ENCODE peak calls at places on chromosomes 5 and 9, in five cellular contexts. M is ovary, S is BE2C, E is GM12865, T is choroid plexus epithelial cell. H is an unnamed sample.
A peak's percentile ranks its signal among the peaks of the same experiment; 100 is the strongest.

GRCh38 chr9:12625844-12626243 is 67.3 kb upstream of the TYRP1 start:
- DNase-seq in M (no peak), S (no peak), E (no peak), T (no peak), H (no peak)

GRCh38 chr5:38023799-38024198 is 184.0 kb upstream of the GDNF start:
- DNase-seq in M (no peak), S (no peak), E (no peak), T (no peak), H (no peak)

GRCh38 chr5:131263648-131264452 is at the start of gene CDC42SE2:
- DNase-seq in M (peak; percentile 89), S (peak; percentile 91), E (peak; percentile 95), T (peak; percentile 86), H (peak; percentile 76)

GRCh38 chr5:74638776-74639537 is 1.6 kb downstream of the ENC1 start:
- DNase-seq in M (no peak), S (no peak), E (peak; percentile 87), T (peak; percentile 73), H (peak; percentile 54)

GRCh38 chr5:89560724-89561123 is 677.7 kb upstream of the MEF2C start:
- DNase-seq in M (no peak), S (no peak), E (no peak), T (no peak), H (no peak)

GRCh38 chr5:107812570-107813141 is 141.9 kb upstream of the EFNA5 start:
- DNase-seq in M (no peak), S (no peak), E (peak; percentile 89), T (peak; percentile 75), H (no peak)

GRCh38 chr5:13211064-13211463 is 733.4 kb downstream of the DNAH5 start:
- DNase-seq in M (no peak), S (no peak), E (no peak), T (no peak), H (no peak)

GRCh38 chr9:126980231-126980630 is 65.6 kb downstream of the RALGPS1 start:
- DNase-seq in M (no peak), S (no peak), E (no peak), T (peak; percentile 17), H (peak; percentile 33)

GRCh38 chr9:4297795-4298254 is 2.0 kb downstream of the GLIS3 start:
- DNase-seq in M (peak; percentile 84), S (no peak), E (peak; percentile 66), T (peak; percentile 83), H (peak; percentile 80)

GRCh38 chr5:41649659-41650058 is 139.3 kb upstream of the PLCXD3 start:
- DNase-seq in M (no peak), S (no peak), E (no peak), T (peak; percentile 64), H (peak; percentile 43)

GRCh38 chr9:75088646-75089368 is 493 bp downstream of the OSTF1 start:
- DNase-seq in M (peak; percentile 53), S (peak; percentile 27), E (peak; percentile 70), T (peak; percentile 56), H (peak; percentile 57)

GRCh38 chr9:32989651-32990050 is 11.8 kb downstream of the APTX start:
- DNase-seq in M (no peak), S (no peak), E (no peak), T (no peak), H (peak; percentile 5)

GRCh38 chr9:109652112-109652511 is 127.9 kb upstream of the PALM2AKAP2 start:
- DNase-seq in M (no peak), S (no peak), E (no peak), T (peak; percentile 13), H (no peak)

GRCh38 chr9:116800885-116801284 is 113.8 kb downstream of the TRIM32 start:
- DNase-seq in M (no peak), S (no peak), E (peak; percentile 3), T (no peak), H (no peak)

GRCh38 chr5:180592176-180592575 is 877 bp upstream of the SCGB3A1 start:
- DNase-seq in M (no peak), S (no peak), E (no peak), T (no peak), H (no peak)

GRCh38 chr9:31799953-31800609 is 584.4 kb upstream of the ACO1 start:
- DNase-seq in M (no peak), S (peak; percentile 43), E (peak; percentile 34), T (peak; percentile 79), H (peak; percentile 59)

GRCh38 chr5:1480217-1480616 is 35.0 kb upstream of the SLC6A3 start:
- DNase-seq in M (no peak), S (no peak), E (no peak), T (peak; percentile 54), H (peak; percentile 18)

GRCh38 chr5:153489611-153490010 is 859 bp upstream of the GRIA1 start:
- DNase-seq in M (no peak), S (no peak), E (no peak), T (no peak), H (peak; percentile 31)

GRCh38 chr9:37284631-37285030 is 137.9 kb upstream of the GRHPR start:
- DNase-seq in M (no peak), S (no peak), E (no peak), T (peak; percentile 41), H (peak; percentile 66)

GRCh38 chr9:37286530-37287175 is 135.8 kb upstream of the GRHPR start:
- DNase-seq in M (no peak), S (no peak), E (no peak), T (no peak), H (no peak)

GRCh38 chr9:37281541-37281940 is 141.0 kb upstream of the GRHPR start:
- DNase-seq in M (no peak), S (no peak), E (no peak), T (no peak), H (no peak)

GRCh38 chr9:37287317-37287716 is 135.2 kb upstream of the GRHPR start:
- DNase-seq in M (no peak), S (no peak), E (no peak), T (no peak), H (no peak)

DNA sequence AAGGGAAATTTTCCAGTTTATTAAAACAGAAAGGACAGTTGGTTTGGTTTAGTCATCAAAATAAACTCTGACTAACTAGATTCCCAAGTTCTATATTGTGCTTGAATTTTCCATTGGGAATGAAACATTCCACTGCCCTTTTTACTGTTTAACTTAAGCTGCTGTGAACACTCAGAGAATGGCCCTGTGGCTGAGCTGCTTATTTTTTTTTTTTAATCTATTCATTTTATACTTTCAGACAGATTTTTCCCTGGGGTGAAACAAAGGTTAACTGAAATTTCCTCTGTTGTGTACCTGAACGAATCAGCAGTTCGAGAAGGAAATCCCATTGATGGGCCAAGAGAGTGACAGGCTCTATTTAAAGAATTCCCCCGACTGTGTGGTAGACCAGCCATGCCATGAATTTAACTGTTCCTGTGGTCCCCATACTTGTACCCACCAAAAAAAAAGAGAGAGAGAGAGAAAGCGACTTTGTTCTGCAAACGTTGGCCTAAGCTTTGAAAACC is 138.7 kb upstream of the GRHPR start:
- DNase-seq in M (no peak), S (no peak), E (peak; percentile 77), T (peak; percentile 28), H (peak; percentile 25)
- H3K4me3 ChIP-seq in M (no peak overlapping the region), S (no peak overlapping the region), E (peak overlapping the region; percentile 54), T (no peak overlapping the region), H (no peak overlapping the region)

GRCh38 chr9:16725066-16725465 is 145.4 kb downstream of the BNC2 start:
- DNase-seq in M (no peak), S (no peak), E (no peak), T (no peak), H (no peak)

GRCh38 chr9:16726718-16727451 is 143.6 kb downstream of the BNC2 start:
- DNase-seq in M (peak; percentile 83), S (peak; percentile 76), E (no peak), T (peak; percentile 94), H (peak; percentile 94)

GRCh38 chr9:16728128-16728505 is 142.4 kb downstream of the BNC2 start:
- DNase-seq in M (peak; percentile 39), S (no peak), E (no peak), T (no peak), H (peak; percentile 33)

GRCh38 chr9:16727452-16728127 is 142.9 kb downstream of the BNC2 start:
- DNase-seq in M (no peak), S (no peak), E (no peak), T (peak; percentile 65), H (peak; percentile 51)

DNA sequence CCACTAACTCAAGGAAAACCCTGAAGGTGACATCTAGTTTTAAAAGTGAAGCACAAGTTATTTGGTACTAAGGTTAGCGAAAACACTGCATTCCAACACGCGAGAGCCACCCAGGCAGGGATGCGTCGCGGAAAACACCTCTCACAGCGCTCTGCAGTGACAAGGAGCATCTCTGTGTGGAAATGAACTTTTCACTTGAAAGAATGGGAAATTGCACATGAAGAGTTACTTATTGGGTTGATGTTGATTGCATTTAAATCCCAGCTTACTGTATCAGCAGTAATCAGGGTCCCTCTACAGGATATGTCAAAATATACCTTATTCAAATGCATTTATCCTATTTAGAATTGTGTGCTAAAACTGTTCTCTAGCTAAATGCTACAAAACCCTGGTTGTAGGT is 144.4 kb downstream of the BNC2 start:
- DNase-seq in M (no peak), S (no peak), E (no peak), T (peak; percentile 77), H (peak; percentile 70)
- TF ChIP-seq CTCF in M (peak; percentile 11), S (peak; percentile 24), E (no peak), T (peak; percentile 21), H (no peak)

GRCh38 chr9:34151398-34151797 is 24.9 kb upstream of the DCAF12 start:
- DNase-seq in M (no peak), S (no peak), E (no peak), T (no peak), H (no peak)
- H3K4me3 ChIP-seq in M (no peak overlapping the region), S (no peak overlapping the region), E (no peak overlapping the region), T (no peak overlapping the region), H (no peak overlapping the region)

GRCh38 chr5:79109527-79110492 is 1.8 kb upstream of the BHMT start:
- DNase-seq in M (no peak), S (no peak), E (peak; percentile 44), T (peak; percentile 24), H (no peak)

GRCh38 chr5:79108792-79109191 is 2.8 kb upstream of the BHMT start:
- DNase-seq in M (no peak), S (no peak), E (no peak), T (no peak), H (no peak)

GRCh38 chr5:79112703-79113058 is 1.1 kb downstream of the BHMT start:
- DNase-seq in M (no peak), S (no peak), E (no peak), T (no peak), H (no peak)

GRCh38 chr5:79111387-79111959 is at the start of gene BHMT:
- DNase-seq in M (no peak), S (no peak), E (no peak), T (no peak), H (no peak)

GRCh38 chr5:79111960-79112702 is 522 bp downstream of the BHMT start:
- DNase-seq in M (no peak), S (no peak), E (no peak), T (no peak), H (no peak)
- TF ChIP-seq CTCF in M (no peak), S (no peak), E (no peak), T (no peak), H (no peak)

H was measured in cardiac fibroblast.